ENCODE peak calls at places on chromosomes 7 and 10, in five cellular contexts. D is GM04504; F is activated naive CD8-positive, alpha-beta T cell treated with anti-CD3 and anti-CD28 coated beads, Interleukin-2, amount 50 U/mL, for 24 hours; X is right atrium auricular region; U is stimulated activated CD8-positive, alpha-beta memory T cell treated with anti-CD3 and anti-CD28 coated beads, Interleukin-15, amount 100 ng/mL, for 24 hours. Q is an unnamed sample.

GRCh38 chr10:102868976-102869289 is 337 bp upstream of the AS3MT start:
- DNase-seq in F (no peak), U (no peak), D (no peak), X (no peak), Q (no peak)

GRCh38 chr10:82463165-82463564 is 588.2 kb downstream of the NRG3 start:
- DNase-seq in D (no peak), X (no peak), U (no peak), F (no peak), Q (no peak)

GRCh38 chr7:80359476-80359875 is 152.4 kb downstream of the GNAT3 start:
- DNase-seq in F (no peak), D (no peak), U (no peak), X (no peak), Q (no peak)

GRCh38 chr10:86401588-86402282 is 35.1 kb upstream of the GRID1 start:
- DNase-seq in X (no peak), F (peak), U (no peak), D (no peak), Q (no peak)

GRCh38 chr10:89301721-89302445 is at the start of gene IFIT2:
- DNase-seq in X (no peak), U (no peak), D (peak), F (no peak), Q (no peak)

GRCh38 chr7:114243019-114243507 is 171.6 kb upstream of the FOXP2 start:
- DNase-seq in D (no peak), U (no peak), X (no peak), F (no peak), Q (no peak)

GRCh38 chr10:132748135-132748534 is 37.8 kb downstream of the NKX6-2 start:
- DNase-seq in D (no peak), U (no peak), X (no peak), F (no peak), Q (no peak)

GRCh38 chr10:121154846-121155245 is 303.7 kb downstream of the WDR11 start:
- DNase-seq in X (no peak), U (no peak), F (no peak), D (no peak), Q (no peak)

GRCh38 chr10:16679511-16679910 is 137.7 kb downstream of the RSU1 start:
- DNase-seq in D (no peak), X (no peak), F (no peak), U (no peak), Q (no peak)

GRCh38 chr7:88480901-88481300 is 174.2 kb upstream of the STEAP4 start:
- DNase-seq in U (no peak), X (no peak), F (no peak), D (no peak), Q (no peak)

GRCh38 chr10:116690356-116691078 is 51.8 kb downstream of the HSPA12A start:
- DNase-seq in X (no peak), D (no peak), F (no peak), U (no peak), Q (no peak)

GRCh38 chr10:48613015-48613414 is 8.1 kb upstream of the ARHGAP22 start:
- DNase-seq in D (no peak), F (no peak), X (no peak), U (no peak), Q (no peak)

GRCh38 chr10:74282151-74282852 is 131.3 kb downstream of the ADK start:
- DNase-seq in X (no peak), U (no peak), D (peak), F (no peak), Q (no peak)

GRCh38 chr10:49624629-49625028 is 10.8 kb downstream of the CHAT start:
- DNase-seq in X (no peak), U (no peak), D (no peak), F (no peak), Q (no peak)

GRCh38 chr7:23967949-23968599 is 258.1 kb downstream of the STK31 start:
- DNase-seq in F (peak), U (no peak), X (no peak), D (no peak), Q (no peak)

GRCh38 chr10:23439920-23440875 is 1.3 kb downstream of the OTUD1 start:
- DNase-seq in U (peak), D (no peak), X (no peak), F (peak), Q (no peak)

GRCh38 chr10:1369665-1370064 is 313.5 kb downstream of the WDR37 start:
- DNase-seq in D (no peak), F (no peak), X (peak), U (no peak), Q (no peak)

GRCh38 chr7:115479448-115479847 is 551.1 kb downstream of the TFEC start:
- DNase-seq in F (no peak), D (no peak), X (no peak), U (no peak), Q (no peak)

GRCh38 chr10:96400465-96400864 is 41.7 kb upstream of the OPALIN start:
- DNase-seq in U (no peak), X (no peak), D (no peak), F (no peak), Q (no peak)

GRCh38 chr7:90213521-90213920 is 2.0 kb downstream of the STEAP2 start:
- DNase-seq in X (no peak), F (no peak), U (no peak), D (no peak), Q (no peak)

GRCh38 chr10:113424304-113424721 is 128.5 kb upstream of the HABP2 start:
- DNase-seq in F (no peak), X (no peak), D (no peak), U (no peak), Q (no peak)

GRCh38 chr10:131947631-131948347 is 33.9 kb downstream of the BNIP3 start:
- DNase-seq in U (no peak), F (no peak), X (no peak), D (peak), Q (no peak)